ENCODE peak calls at places on chromosomes 5 and 9, in four cellular contexts. C, V, K and G are unnamed samples.
A peak's percentile ranks its signal among the peaks of the same experiment; 100 is the strongest.

GRCh38 chr5:65061250-65061973 is 292.7 kb downstream of the CWC27 start:
- DNase-seq in C (no peak), V (no peak), K (no peak), G (no peak)

GRCh38 chr5:14581891-14582796 is 552 bp downstream of the OTULINL start:
- DNase-seq in C (peak; percentile 81), V (no peak), K (peak; percentile 78), G (peak; percentile 42)

GRCh38 chr5:40428129-40428528 is 251.6 kb upstream of the PTGER4 start:
- DNase-seq in C (no peak), V (no peak), K (no peak), G (no peak)

GRCh38 chr9:123339666-123340414 is 16.2 kb upstream of the CRB2 start:
- DNase-seq in C (no peak), V (no peak), K (no peak), G (no peak)

GRCh38 chr9:95138474-95138873 is 179.0 kb downstream of the FANCC start:
- DNase-seq in C (no peak), V (no peak), K (no peak), G (no peak)

GRCh38 chr5:90983148-90983547 is 400.0 kb downstream of the ARRDC3 start:
- DNase-seq in C (no peak), V (peak; percentile 66), K (no peak), G (no peak)

GRCh38 chr5:42250-42649 is 49.7 kb upstream of the PLEKHG4B start:
- DNase-seq in C (no peak), V (no peak), K (peak; percentile 67), G (no peak)

GRCh38 chr5:139689631-139690384 is 41.7 kb downstream of the CXXC5 start:
- DNase-seq in C (peak; percentile 86), V (no peak), K (peak; percentile 55), G (no peak)

GRCh38 chr5:6827815-6828214 is 114.6 kb downstream of the TENT4A start:
- DNase-seq in C (no peak), V (no peak), K (no peak), G (no peak)

GRCh38 chr9:84778537-84778936 is 109.0 kb downstream of the NTRK2 start:
- DNase-seq in C (no peak), V (no peak), K (no peak), G (no peak)

GRCh38 chr5:36398137-36398536 is 96.4 kb upstream of the RANBP3L start:
- DNase-seq in C (no peak), V (peak; percentile 20), K (peak; percentile 48), G (no peak)

DNA sequence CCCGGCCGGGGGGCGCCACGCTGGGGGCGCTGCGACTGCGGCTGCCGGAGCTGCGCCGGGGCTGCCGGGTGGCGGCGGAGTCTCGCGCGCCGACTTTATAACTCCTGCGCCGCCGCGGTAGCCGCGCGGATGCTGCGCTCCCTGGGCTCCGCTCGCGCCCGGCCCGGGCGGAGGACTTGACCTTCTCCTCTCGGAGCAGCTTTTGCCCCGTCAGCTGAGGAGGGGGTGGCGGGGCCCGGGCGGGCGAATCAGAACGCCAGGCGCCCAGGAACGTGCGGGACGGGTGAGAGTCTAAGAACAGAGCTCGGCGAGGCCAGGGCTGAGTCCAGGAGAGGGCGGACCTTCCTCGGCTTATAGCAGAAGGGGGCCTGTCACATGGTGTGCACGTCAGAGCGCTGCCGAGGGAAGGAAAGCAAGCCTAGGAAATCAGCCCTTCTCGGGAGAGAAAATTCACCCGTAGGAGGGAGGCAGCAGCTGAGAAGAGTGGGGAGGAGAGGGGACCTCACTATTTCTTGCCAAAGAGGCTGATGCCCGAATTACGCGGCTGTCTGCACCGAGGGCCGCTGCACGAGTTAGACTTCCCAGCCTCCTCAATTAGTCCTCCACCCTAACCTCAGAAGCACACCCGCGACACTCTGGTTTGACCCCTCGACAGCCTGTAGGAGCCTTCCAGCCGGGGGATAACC is at the start of gene FOXD1:
- DNase-seq in C (peak; percentile 71), V (peak; percentile 32), K (peak; percentile 78), G (peak; percentile 42)
- H3K4me3 ChIP-seq in C (no peak within 1 kb of the TSS), V (peak within 1 kb of the TSS; percentile 66), K (peak within 1 kb of the TSS; percentile 68), G (peak within 1 kb of the TSS; percentile 36)

DNA sequence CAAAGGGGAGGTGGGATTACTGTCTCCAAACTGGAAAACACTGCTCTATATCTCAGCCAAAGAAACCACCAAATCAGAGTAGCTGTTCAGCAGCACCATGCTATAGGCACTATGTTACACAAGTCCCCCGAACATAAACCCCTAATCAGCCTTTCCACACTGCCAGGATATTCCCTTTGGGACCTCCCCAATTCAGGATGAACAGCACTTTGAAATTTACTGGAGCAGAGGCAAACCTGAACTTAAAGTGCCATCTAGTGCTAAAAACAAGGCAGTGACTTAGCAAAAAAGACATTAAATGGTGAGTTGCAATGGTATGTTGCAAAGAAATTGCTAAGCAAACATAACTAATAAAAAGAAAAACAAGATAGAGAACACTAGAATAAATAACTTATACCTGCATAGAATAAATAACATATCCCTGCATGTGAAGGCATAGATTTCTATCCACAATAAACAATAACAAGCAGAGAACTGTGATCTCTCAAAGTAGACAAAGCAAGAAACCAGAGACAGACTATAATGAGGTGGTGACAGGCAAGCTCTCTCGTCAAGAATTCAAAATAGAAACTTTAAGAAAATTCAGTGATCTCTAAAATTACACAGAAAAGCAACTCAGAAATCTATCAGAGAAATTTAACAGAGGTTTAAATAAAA is 584.4 kb upstream of the ACO1 start:
- DNase-seq in C (no peak), V (peak; percentile 24), K (peak; percentile 26), G (no peak)
- TF ChIP-seq CTCF in C (no peak), V (peak; percentile 77), K (peak; percentile 32), G (no peak)

DNA sequence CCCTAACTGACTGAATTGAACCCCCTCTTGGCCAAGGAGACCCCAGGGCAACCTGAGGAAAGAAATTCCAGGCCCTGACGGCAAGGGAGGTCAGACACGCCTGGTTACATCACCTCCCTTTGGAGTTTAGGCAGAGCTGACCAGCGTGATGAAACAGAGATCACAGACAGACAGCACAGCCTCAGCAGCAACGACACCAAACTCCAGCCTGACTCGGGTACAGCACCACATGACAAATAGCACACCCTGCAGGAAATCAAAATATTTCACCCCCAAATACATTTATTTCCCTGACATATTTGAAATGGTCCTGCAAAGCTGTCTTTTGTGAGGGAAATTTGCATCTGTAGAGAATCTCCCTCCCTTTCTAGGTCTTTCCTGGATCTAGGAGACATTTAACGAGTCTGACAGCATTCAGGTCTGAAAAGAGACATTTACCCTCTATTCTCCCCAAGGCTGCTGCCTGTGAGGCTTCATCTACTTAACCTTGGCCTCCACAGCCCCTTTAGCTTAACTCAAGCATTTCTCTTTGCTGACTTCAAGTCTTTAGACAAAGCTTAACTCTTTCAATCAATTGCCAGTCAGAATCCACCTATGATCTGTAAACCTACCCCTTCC is 2.6 kb downstream of the QSOX2 start:
- DNase-seq in C (no peak), V (no peak), K (no peak), G (no peak)
- H3K4me3 ChIP-seq in C (no peak overlapping the region), V (no peak overlapping the region), K (no peak overlapping the region), G (no peak overlapping the region)

DNA sequence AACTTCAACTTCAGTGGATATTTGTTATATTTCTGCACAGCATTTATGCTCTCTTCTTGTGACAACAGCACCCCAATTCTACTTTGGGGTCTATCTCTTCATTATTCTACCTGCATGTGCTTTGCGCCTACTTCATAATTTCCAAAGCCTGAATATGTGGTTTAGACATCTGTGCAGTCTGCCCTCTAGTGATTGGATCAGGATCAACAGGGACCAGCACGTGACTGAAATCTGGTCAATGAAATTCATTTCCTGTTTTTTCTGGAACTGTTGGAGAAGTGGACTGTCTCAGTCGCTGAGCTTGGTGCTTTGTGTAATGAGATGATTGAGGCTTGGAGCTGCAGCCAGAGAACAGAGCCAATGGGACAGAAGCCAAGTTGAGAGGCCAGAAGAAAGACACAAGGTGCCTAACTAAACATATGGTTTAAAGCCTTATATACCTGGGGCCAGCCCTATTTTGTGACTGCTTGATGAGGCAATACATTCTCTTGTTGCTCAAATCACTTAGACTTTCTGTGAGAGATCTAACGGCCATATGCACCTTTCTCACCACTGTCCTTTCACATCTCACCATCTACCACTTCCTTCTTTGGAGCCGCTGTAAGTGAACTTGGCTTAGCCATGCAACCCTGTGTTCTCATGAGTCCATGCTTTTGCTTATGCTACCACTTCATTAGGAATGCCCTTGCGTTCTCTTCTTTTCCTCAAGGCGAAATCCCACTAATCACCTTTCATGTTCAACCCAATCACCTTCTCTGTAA is 68.8 kb upstream of the PPP2R2B start:
- DNase-seq in C (no peak), V (no peak), K (peak; percentile 57), G (no peak)
- TF ChIP-seq CTCF in C (no peak), V (peak; percentile 51), K (peak; percentile 54), G (no peak)